ENCODE peak calls at places on chromosomes 12 and 14, in six cellular contexts. One of them, this sample, is unnamed.
A peak's percentile ranks its signal among the peaks of the same experiment; 100 is the strongest.

GRCh38 chr12:3304436-3305135 is 186.4 kb upstream of the PRMT8 start:
- DNase-seq in NCI-H1105 treated with DMSO at 0.1 percent for 48 hours: no peak
- DNase-seq in KG1: no peak
- DNase-seq in Daoy: peak; percentile 94
- DNase-seq in Kasumi-1: no peak
- DNase-seq in Right ventricle myocardium superior: no peak
- DNase-seq in this sample: no peak

GRCh38 chr14:76644875-76645518 is 116.3 kb upstream of the VASH1 start:
- DNase-seq in Daoy: peak; percentile 64
- DNase-seq in Kasumi-1: peak; percentile 54
- DNase-seq in NCI-H1105 treated with DMSO at 0.1 percent for 48 hours: peak; percentile 43
- DNase-seq in KG1: no peak
- DNase-seq in Right ventricle myocardium superior: no peak
- DNase-seq in this sample: peak; percentile 77

GRCh38 chr12:73452672-73453469 is 1084.8 kb upstream of the ATXN7L3B start:
- DNase-seq in Right ventricle myocardium superior: no peak
- DNase-seq in NCI-H1105 treated with DMSO at 0.1 percent for 48 hours: no peak
- DNase-seq in Kasumi-1: no peak
- DNase-seq in KG1: no peak
- DNase-seq in Daoy: no peak
- DNase-seq in this sample: no peak

GRCh38 chr12:507261-507853 is 47.6 kb downstream of the B4GALNT3 start:
- DNase-seq in Right ventricle myocardium superior: no peak
- DNase-seq in Kasumi-1: no peak
- DNase-seq in KG1: no peak
- DNase-seq in NCI-H1105 treated with DMSO at 0.1 percent for 48 hours: no peak
- DNase-seq in Daoy: no peak
- DNase-seq in this sample: no peak

GRCh38 chr14:30210630-30211029 is 283.0 kb upstream of the PRKD1 start:
- DNase-seq in KG1: no peak
- DNase-seq in Daoy: peak; percentile 25
- DNase-seq in Right ventricle myocardium superior: no peak
- DNase-seq in NCI-H1105 treated with DMSO at 0.1 percent for 48 hours: no peak
- DNase-seq in Kasumi-1: no peak
- DNase-seq in this sample: no peak

GRCh38 chr14:93060841-93061240 is 54.9 kb downstream of the ITPK1 start:
- DNase-seq in Daoy: no peak
- DNase-seq in KG1: no peak
- DNase-seq in Right ventricle myocardium superior: no peak
- DNase-seq in Kasumi-1: no peak
- DNase-seq in NCI-H1105 treated with DMSO at 0.1 percent for 48 hours: no peak
- DNase-seq in this sample: no peak

GRCh38 chr14:92529895-92530294 is 16.3 kb downstream of the RIN3 start:
- DNase-seq in NCI-H1105 treated with DMSO at 0.1 percent for 48 hours: no peak
- DNase-seq in Kasumi-1: no peak
- DNase-seq in Daoy: no peak
- DNase-seq in Right ventricle myocardium superior: no peak
- DNase-seq in KG1: no peak
- DNase-seq in this sample: no peak

GRCh38 chr14:71122866-71123565 is 215.8 kb downstream of the PCNX1 start:
- DNase-seq in KG1: no peak
- DNase-seq in Right ventricle myocardium superior: no peak
- DNase-seq in Kasumi-1: no peak
- DNase-seq in Daoy: no peak
- DNase-seq in NCI-H1105 treated with DMSO at 0.1 percent for 48 hours: no peak
- DNase-seq in this sample: no peak

GRCh38 chr12:54437243-54437642 is 18.2 kb upstream of the ITGA5 start:
- DNase-seq in Right ventricle myocardium superior: no peak
- DNase-seq in Daoy: no peak
- DNase-seq in NCI-H1105 treated with DMSO at 0.1 percent for 48 hours: no peak
- DNase-seq in Kasumi-1: no peak
- DNase-seq in KG1: no peak
- DNase-seq in this sample: no peak

GRCh38 chr12:46786774-46787173 is 39.0 kb downstream of the SLC38A4 start:
- DNase-seq in Right ventricle myocardium superior: no peak
- DNase-seq in Kasumi-1: no peak
- DNase-seq in NCI-H1105 treated with DMSO at 0.1 percent for 48 hours: no peak
- DNase-seq in KG1: no peak
- DNase-seq in Daoy: no peak
- DNase-seq in this sample: no peak

GRCh38 chr14:102279688-102280348 is 25.1 kb downstream of the MOK start:
- DNase-seq in Kasumi-1: no peak
- DNase-seq in Right ventricle myocardium superior: no peak
- DNase-seq in Daoy: peak; percentile 99
- DNase-seq in NCI-H1105 treated with DMSO at 0.1 percent for 48 hours: no peak
- DNase-seq in KG1: no peak
- DNase-seq in this sample: no peak

GRCh38 chr12:114685869-114686268 is 1.9 kb upstream of the TBX3 start:
- DNase-seq in NCI-H1105 treated with DMSO at 0.1 percent for 48 hours: no peak
- DNase-seq in Kasumi-1: no peak
- DNase-seq in KG1: no peak
- DNase-seq in Right ventricle myocardium superior: no peak
- DNase-seq in Daoy: no peak
- DNase-seq in this sample: no peak

GRCh38 chr12:43921666-43922337 is 85.9 kb downstream of the TMEM117 start:
- DNase-seq in Kasumi-1: no peak
- DNase-seq in Daoy: no peak
- DNase-seq in KG1: no peak
- DNase-seq in Right ventricle myocardium superior: no peak
- DNase-seq in NCI-H1105 treated with DMSO at 0.1 percent for 48 hours: no peak
- DNase-seq in this sample: peak; percentile 41

GRCh38 chr14:38207830-38208815 is at the start of gene SSTR1:
- DNase-seq in Kasumi-1: no peak
- DNase-seq in NCI-H1105 treated with DMSO at 0.1 percent for 48 hours: no peak
- DNase-seq in Right ventricle myocardium superior: no peak
- DNase-seq in Daoy: no peak
- DNase-seq in KG1: no peak
- DNase-seq in this sample: peak; percentile 35

GRCh38 chr14:52349731-52350130 is 35.6 kb downstream of the PTGER2 start:
- DNase-seq in Kasumi-1: no peak
- DNase-seq in NCI-H1105 treated with DMSO at 0.1 percent for 48 hours: no peak
- DNase-seq in Right ventricle myocardium superior: no peak
- DNase-seq in Daoy: peak; percentile 57
- DNase-seq in KG1: no peak
- DNase-seq in this sample: no peak

GRCh38 chr12:105461276-105461975 is 130.9 kb downstream of the C12orf75 start:
- DNase-seq in Daoy: no peak
- DNase-seq in Kasumi-1: no peak
- DNase-seq in Right ventricle myocardium superior: no peak
- DNase-seq in KG1: no peak
- DNase-seq in NCI-H1105 treated with DMSO at 0.1 percent for 48 hours: no peak
- DNase-seq in this sample: no peak

GRCh38 chr14:49017451-49017850 is 568.7 kb downstream of the RPS29 start:
- DNase-seq in Daoy: no peak
- DNase-seq in Kasumi-1: no peak
- DNase-seq in KG1: no peak
- DNase-seq in Right ventricle myocardium superior: no peak
- DNase-seq in NCI-H1105 treated with DMSO at 0.1 percent for 48 hours: no peak
- DNase-seq in this sample: no peak

GRCh38 chr12:101459642-101460346 is 15.3 kb upstream of the SPIC start:
- DNase-seq in Kasumi-1: peak; percentile 12
- DNase-seq in KG1: no peak
- DNase-seq in NCI-H1105 treated with DMSO at 0.1 percent for 48 hours: no peak
- DNase-seq in Daoy: peak; percentile 63
- DNase-seq in Right ventricle myocardium superior: no peak
- DNase-seq in this sample: no peak

GRCh38 chr12:104248444-104248843 is 32.9 kb downstream of the TXNRD1 start:
- DNase-seq in KG1: no peak
- DNase-seq in Daoy: no peak
- DNase-seq in NCI-H1105 treated with DMSO at 0.1 percent for 48 hours: no peak
- DNase-seq in Kasumi-1: no peak
- DNase-seq in Right ventricle myocardium superior: no peak
- DNase-seq in this sample: no peak

GRCh38 chr14:49898485-49898884 is 5.6 kb downstream of the ARF6 start:
- DNase-seq in NCI-H1105 treated with DMSO at 0.1 percent for 48 hours: no peak
- DNase-seq in Right ventricle myocardium superior: no peak
- DNase-seq in Kasumi-1: no peak
- DNase-seq in KG1: no peak
- DNase-seq in Daoy: no peak
- DNase-seq in this sample: no peak

GRCh38 chr12:88400302-88400701 is 180.0 kb downstream of the KITLG start:
- DNase-seq in Right ventricle myocardium superior: no peak
- DNase-seq in Daoy: no peak
- DNase-seq in KG1: no peak
- DNase-seq in NCI-H1105 treated with DMSO at 0.1 percent for 48 hours: no peak
- DNase-seq in Kasumi-1: no peak
- DNase-seq in this sample: no peak

GRCh38 chr14:71491925-71492324 is 440.3 kb upstream of the RGS6 start:
- DNase-seq in Kasumi-1: no peak
- DNase-seq in Daoy: no peak
- DNase-seq in KG1: no peak
- DNase-seq in Right ventricle myocardium superior: no peak
- DNase-seq in NCI-H1105 treated with DMSO at 0.1 percent for 48 hours: no peak
- DNase-seq in this sample: no peak

GRCh38 chr14:36085861-36086260 is 90.7 kb downstream of the PTCSC3 start:
- DNase-seq in Right ventricle myocardium superior: no peak
- DNase-seq in NCI-H1105 treated with DMSO at 0.1 percent for 48 hours: no peak
- DNase-seq in Kasumi-1: no peak
- DNase-seq in Daoy: no peak
- DNase-seq in KG1: no peak
- DNase-seq in this sample: no peak

GRCh38 chr12:106068296-106068695 is 70.5 kb downstream of the NUAK1 start:
- DNase-seq in Daoy: no peak
- DNase-seq in NCI-H1105 treated with DMSO at 0.1 percent for 48 hours: no peak
- DNase-seq in Kasumi-1: no peak
- DNase-seq in KG1: no peak
- DNase-seq in Right ventricle myocardium superior: no peak
- DNase-seq in this sample: no peak

GRCh38 chr12:5432011-5432400 is at the start of gene NTF3:
- DNase-seq in NCI-H1105 treated with DMSO at 0.1 percent for 48 hours: peak; percentile 44
- DNase-seq in Daoy: peak; percentile 78
- DNase-seq in KG1: no peak
- DNase-seq in Right ventricle myocardium superior: peak; percentile 58
- DNase-seq in Kasumi-1: no peak
- DNase-seq in this sample: no peak

GRCh38 chr12:64265839-64266238 is 43.7 kb upstream of the KICS2 start:
- DNase-seq in Right ventricle myocardium superior: no peak
- DNase-seq in KG1: no peak
- DNase-seq in NCI-H1105 treated with DMSO at 0.1 percent for 48 hours: no peak
- DNase-seq in Kasumi-1: peak; percentile 38
- DNase-seq in Daoy: no peak
- DNase-seq in this sample: no peak

GRCh38 chr12:124745891-124746570 is 117.6 kb downstream of the SCARB1 start:
- DNase-seq in KG1: no peak
- DNase-seq in Right ventricle myocardium superior: peak; percentile 97
- DNase-seq in NCI-H1105 treated with DMSO at 0.1 percent for 48 hours: peak; percentile 78
- DNase-seq in Daoy: peak; percentile 96
- DNase-seq in Kasumi-1: peak; percentile 46
- DNase-seq in this sample: peak; percentile 95

GRCh38 chr14:90426663-90427062 is 29.8 kb downstream of the CALM1 start:
- DNase-seq in Right ventricle myocardium superior: peak; percentile 65
- DNase-seq in NCI-H1105 treated with DMSO at 0.1 percent for 48 hours: peak; percentile 50
- DNase-seq in Daoy: peak; percentile 56
- DNase-seq in Kasumi-1: no peak
- DNase-seq in KG1: no peak
- DNase-seq in this sample: peak; percentile 46

GRCh38 chr14:67734675-67735074 is 33.0 kb downstream of the RDH12 start:
- DNase-seq in Right ventricle myocardium superior: no peak
- DNase-seq in Daoy: peak; percentile 25
- DNase-seq in KG1: no peak
- DNase-seq in Kasumi-1: no peak
- DNase-seq in NCI-H1105 treated with DMSO at 0.1 percent for 48 hours: no peak
- DNase-seq in this sample: no peak

GRCh38 chr14:32300146-32300545 is 29.0 kb upstream of the AKAP6 start:
- DNase-seq in Daoy: no peak
- DNase-seq in KG1: no peak
- DNase-seq in Right ventricle myocardium superior: no peak
- DNase-seq in NCI-H1105 treated with DMSO at 0.1 percent for 48 hours: no peak
- DNase-seq in Kasumi-1: no peak
- DNase-seq in this sample: no peak

GRCh38 chr12:23197266-23197665 is 572.3 kb downstream of the ETNK1 start:
- DNase-seq in Kasumi-1: no peak
- DNase-seq in Daoy: peak; percentile 17
- DNase-seq in KG1: no peak
- DNase-seq in Right ventricle myocardium superior: no peak
- DNase-seq in NCI-H1105 treated with DMSO at 0.1 percent for 48 hours: no peak
- DNase-seq in this sample: no peak

GRCh38 chr14:68958553-68958952 is 20.5 kb downstream of the ACTN1 start:
- DNase-seq in Right ventricle myocardium superior: no peak
- DNase-seq in NCI-H1105 treated with DMSO at 0.1 percent for 48 hours: no peak
- DNase-seq in Kasumi-1: no peak
- DNase-seq in Daoy: no peak
- DNase-seq in KG1: no peak
- DNase-seq in this sample: no peak

GRCh38 chr14:78197088-78197487 is 26.9 kb downstream of the NRXN3 start:
- DNase-seq in Right ventricle myocardium superior: no peak
- DNase-seq in Kasumi-1: no peak
- DNase-seq in KG1: no peak
- DNase-seq in NCI-H1105 treated with DMSO at 0.1 percent for 48 hours: peak; percentile 94
- DNase-seq in Daoy: no peak
- DNase-seq in this sample: peak; percentile 1